ENCODE peak calls at places on chromosomes 12 and 14, in four cellular contexts. O, T, M and W are unnamed samples.
A peak's percentile ranks its signal among the peaks of the same experiment; 100 is the strongest.

GRCh38 chr12:87302126-87302732 is 727.0 kb downstream of the C12orf50 start:
- DNase-seq in M (no peak), T (no peak), O (no peak), W (no peak)

GRCh38 chr14:105398726-105399440 is 545 bp downstream of the TEX22 start:
- DNase-seq in T (no peak), M (no peak), O (no peak), W (no peak)

GRCh38 chr12:89038831-89039509 is 313.3 kb downstream of the DUSP6 start:
- DNase-seq in M (no peak), T (no peak), O (no peak), W (no peak)

GRCh38 chr12:26285401-26285800 is 90.0 kb downstream of the SSPN start:
- DNase-seq in M (no peak), T (no peak), O (no peak), W (no peak)

GRCh38 chr14:102215522-102216250 is 76.0 kb downstream of the WDR20 start:
- DNase-seq in M (no peak), T (no peak), O (peak; percentile 47), W (no peak)

GRCh38 chr12:46214668-46215429 is 54.0 kb downstream of the SLC38A1 start:
- DNase-seq in M (no peak), T (no peak), O (no peak), W (no peak)

GRCh38 chr12:75862692-75863471 is 168.7 kb downstream of the PHLDA1 start:
- DNase-seq in M (no peak), O (no peak), T (no peak), W (no peak)

GRCh38 chr14:66359500-66359899 is 126.7 kb upstream of the CCDC196 start:
- DNase-seq in M (no peak), T (peak; percentile 39), O (no peak), W (no peak)

GRCh38 chr14:101120636-101121398 is 217.3 kb upstream of the RTL1 start:
- DNase-seq in M (peak; percentile 87), T (no peak), O (peak; percentile 73), W (peak; percentile 70)

GRCh38 chr12:40013292-40013691 is 92.6 kb downstream of the SLC2A13 start:
- DNase-seq in T (no peak), M (no peak), O (no peak), W (no peak)

GRCh38 chr14:64194404-64194803 is 99.8 kb downstream of the ESR2 start:
- DNase-seq in O (no peak), M (no peak), T (no peak), W (no peak)

GRCh38 chr12:70196732-70197361 is 46.4 kb upstream of the CNOT2 start:
- DNase-seq in M (no peak), T (no peak), O (no peak), W (no peak)

GRCh38 chr14:54794796-54795195 is 107.8 kb downstream of the GCH1 start:
- DNase-seq in M (peak; percentile 62), T (no peak), O (no peak), W (peak; percentile 57)

GRCh38 chr14:105849933-105850626 is 323.7 kb downstream of the TMEM121 start:
- DNase-seq in T (no peak), O (no peak), M (no peak), W (peak; percentile 59)

GRCh38 chr12:11822071-11822818 is 172.8 kb downstream of the ETV6 start:
- DNase-seq in O (no peak), T (no peak), M (peak; percentile 77), W (no peak)

GRCh38 chr14:100891051-100891450 is 12.5 kb downstream of the RTL1 start:
- DNase-seq in O (peak; percentile 38), T (no peak), M (peak; percentile 77), W (no peak)

GRCh38 chr12:80892597-80893445 is 44.9 kb downstream of the LIN7A start:
- DNase-seq in M (no peak), T (no peak), O (no peak), W (no peak)

GRCh38 chr12:98126637-98127335 is 388.6 kb upstream of the TMPO start:
- DNase-seq in O (no peak), T (no peak), M (no peak), W (no peak)

GRCh38 chr12:70598467-70599194 is 38.6 kb downstream of the PTPRB start:
- DNase-seq in T (no peak), M (no peak), O (no peak), W (no peak)

DNA sequence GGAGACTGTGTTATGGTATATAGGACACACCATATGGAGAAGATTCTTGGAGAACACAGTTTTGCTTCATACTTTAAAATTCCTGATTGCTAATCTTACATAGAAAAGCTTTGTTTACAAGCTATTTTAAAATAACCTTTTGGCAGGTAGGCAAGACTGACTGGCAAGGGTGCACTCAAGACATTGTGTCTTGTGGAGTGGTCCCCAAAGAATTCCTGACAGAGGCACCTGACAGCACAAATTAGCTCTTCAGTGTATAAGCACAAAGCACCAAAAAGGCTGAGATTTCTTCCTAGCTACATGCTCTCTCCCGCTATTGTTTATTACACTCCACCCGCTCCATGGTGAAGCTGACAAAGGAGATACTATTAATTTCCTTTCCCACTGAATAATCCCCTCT is 139.3 kb downstream of the MON2 start:
- DNase-seq in O (no peak), T (no peak), M (no peak), W (no peak)
- H3K4me3 ChIP-seq in O (no peak overlapping the region), T (no peak overlapping the region), M (no peak overlapping the region), W (peak overlapping the region; percentile 88)

DNA sequence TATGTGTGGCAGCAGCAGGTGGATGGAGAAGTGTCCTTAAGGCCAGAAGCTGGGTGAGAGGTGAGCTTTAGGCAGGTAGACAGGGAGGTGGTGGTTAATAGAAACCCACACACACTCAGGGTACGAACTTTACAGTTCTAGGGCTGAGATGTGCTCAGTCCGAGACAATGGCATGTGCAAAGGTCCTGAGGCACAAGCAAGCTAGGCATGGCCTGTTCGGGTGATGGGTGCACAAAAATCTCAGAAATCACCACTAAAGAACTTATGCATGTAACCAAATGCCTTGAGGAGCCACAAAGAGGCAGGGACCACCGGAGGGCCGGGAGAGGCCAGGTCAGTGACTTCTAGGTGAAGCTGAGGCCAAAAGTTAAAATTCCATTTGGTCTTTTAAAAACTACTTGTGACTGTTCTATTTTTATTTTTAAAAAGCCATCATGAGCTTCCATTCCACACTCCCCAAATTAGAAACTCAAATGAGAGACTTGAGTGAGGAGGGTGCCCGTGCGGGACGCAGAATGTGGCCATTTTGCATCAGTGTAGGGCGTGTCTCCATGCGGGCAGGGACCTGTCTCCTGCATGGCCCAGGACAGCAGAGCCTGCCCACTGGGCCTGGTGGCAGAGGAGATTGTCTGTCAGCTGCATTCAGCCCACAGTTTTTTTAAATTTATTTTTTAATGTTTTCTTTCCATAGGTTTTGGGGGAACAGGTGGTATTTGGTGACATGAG is 4.0 kb downstream of the RFLNA start:
- DNase-seq in M (no peak), T (no peak), O (peak; percentile 41), W (no peak)
- H3K4me3 ChIP-seq in M (no peak overlapping the region), T (no peak overlapping the region), O (no peak overlapping the region), W (no peak overlapping the region)

GRCh38 chr14:68401320-68401719 is 391.5 kb downstream of the ZFP36L1 start:
- DNase-seq in T (no peak), M (no peak), O (no peak), W (no peak)
- H3K4me3 ChIP-seq in T (no peak overlapping the region), M (no peak overlapping the region), O (no peak overlapping the region), W (no peak overlapping the region)

GRCh38 chr12:10098762-10099161 is at the start of gene CLEC1A:
- DNase-seq in M (no peak), T (no peak), O (peak; percentile 66), W (no peak)
- H3K4me3 ChIP-seq in M (no peak within 1 kb of the TSS), T (no peak within 1 kb of the TSS), O (no peak within 1 kb of the TSS), W (peak within 1 kb of the TSS; percentile 31)

GRCh38 chr14:89489796-89490506 is 72.9 kb upstream of the FOXN3 start:
- DNase-seq in M (no peak), T (no peak), O (no peak), W (no peak)

GRCh38 chr14:89493877-89494634 is 77.0 kb upstream of the FOXN3 start:
- DNase-seq in O (no peak), M (no peak), T (peak; percentile 40), W (no peak)

GRCh38 chr14:89491701-89492381 is 74.8 kb upstream of the FOXN3 start:
- DNase-seq in M (no peak), T (no peak), O (no peak), W (no peak)

GRCh38 chr14:89495718-89496117 is 78.7 kb upstream of the FOXN3 start:
- DNase-seq in T (no peak), O (no peak), M (no peak), W (no peak)

GRCh38 chr14:89493406-89493805 is 76.4 kb upstream of the FOXN3 start:
- DNase-seq in O (no peak), M (no peak), T (no peak), W (no peak)
- H3K4me3 ChIP-seq in O (no peak overlapping the region), M (no peak overlapping the region), T (no peak overlapping the region), W (no peak overlapping the region)

GRCh38 chr12:27561535-27562350 is 37.7 kb downstream of the PPFIBP1 start:
- DNase-seq in M (no peak), O (no peak), T (no peak), W (no peak)

GRCh38 chr12:27566626-27567025 is 42.6 kb downstream of the PPFIBP1 start:
- DNase-seq in M (no peak), T (no peak), O (no peak), W (no peak)

GRCh38 chr12:27560126-27560525 is 36.1 kb downstream of the PPFIBP1 start:
- DNase-seq in M (no peak), O (no peak), T (no peak), W (no peak)

GRCh38 chr12:27566159-27566558 is 42.2 kb downstream of the PPFIBP1 start:
- DNase-seq in M (no peak), O (no peak), T (no peak), W (no peak)

DNA sequence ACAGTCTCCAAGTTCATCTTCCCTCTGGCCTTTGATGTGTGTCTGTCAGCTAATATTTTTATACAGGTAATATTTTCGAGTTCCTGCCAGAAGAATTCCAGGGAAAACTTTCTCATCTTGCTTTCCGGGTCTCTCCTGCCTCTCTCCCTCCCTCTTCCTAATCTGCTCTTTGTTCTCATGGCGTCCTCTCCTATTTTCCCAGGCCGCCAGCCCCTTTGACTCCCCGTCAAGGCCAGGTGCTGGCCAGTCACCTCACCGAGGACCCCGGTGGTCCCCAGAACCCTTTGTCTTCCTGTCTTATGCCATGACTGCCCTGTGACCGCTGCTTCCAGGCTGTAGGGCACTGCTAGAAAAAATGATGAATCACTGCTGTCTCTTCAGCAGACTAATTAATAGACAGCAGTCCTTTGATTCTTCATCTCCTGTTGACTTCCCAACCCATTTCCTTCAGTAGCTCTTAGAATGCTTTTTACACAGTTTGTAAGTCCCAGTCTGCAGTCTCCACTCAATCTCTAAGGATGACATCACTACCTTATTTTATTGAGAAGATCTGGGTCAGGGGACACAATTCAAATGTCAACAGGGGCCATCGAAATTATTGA is 40.7 kb downstream of the PPFIBP1 start:
- DNase-seq in O (no peak), T (no peak), M (no peak), W (no peak)
- H3K4me3 ChIP-seq in O (no peak overlapping the region), T (no peak overlapping the region), M (no peak overlapping the region), W (no peak overlapping the region)

GRCh38 chr12:49951411-49952105 is 1.0 kb downstream of the AQP2 start:
- DNase-seq in T (no peak), M (no peak), O (peak; percentile 64), W (no peak)
- H3K4me3 ChIP-seq in T (no peak overlapping the region), M (no peak overlapping the region), O (no peak overlapping the region), W (no peak overlapping the region)

GRCh38 chr12:114679452-114679875 is 4.5 kb downstream of the TBX3 start:
- DNase-seq in O (no peak), M (no peak), T (no peak), W (no peak)

GRCh38 chr12:114679942-114680341 is 4.0 kb downstream of the TBX3 start:
- DNase-seq in O (no peak), T (no peak), M (no peak), W (no peak)

GRCh38 chr12:114676142-114676741 is 7.7 kb downstream of the TBX3 start:
- DNase-seq in M (no peak), T (no peak), O (no peak), W (no peak)

GRCh38 chr12:114678718-114679117 is 5.3 kb downstream of the TBX3 start:
- DNase-seq in O (no peak), M (no peak), T (no peak), W (no peak)

GRCh38 chr12:114678028-114678427 is 5.9 kb downstream of the TBX3 start:
- DNase-seq in M (no peak), T (no peak), O (no peak), W (no peak)
- H3K4me3 ChIP-seq in M (no peak overlapping the region), T (no peak overlapping the region), O (no peak overlapping the region), W (no peak overlapping the region)